ENCODE peak calls at places on chromosome 21, in four cellular contexts. U is hepatocyte, C is fibroblast of lung, I is GM23248. M is an unnamed sample. For H3K27me3, the result is how much of the 10 kb centered on the place peaks cover.

GRCh38 chr21:45162809-45163208 is 88.4 kb downstream of the ADARB1 start:
- DNase-seq in U (no peak), C (no peak), I (no peak), M (no peak)

GRCh38 chr21:43608225-43608624 is 51.1 kb downstream of the HSF2BP start:
- DNase-seq in U (no peak), C (peak), I (peak), M (no peak)

GRCh38 chr21:34688145-34688544 is 19.4 kb downstream of the CLIC6 start:
- DNase-seq in U (no peak), C (no peak), I (peak), M (peak)

GRCh38 chr21:38297871-38298270 is 41.1 kb downstream of the KCNJ15 start:
- DNase-seq in U (no peak), C (no peak), I (no peak), M (no peak)

GRCh38 chr21:32332463-32332951 is 33.9 kb downstream of the MRAP start:
- DNase-seq in U (no peak), C (peak), I (no peak), M (no peak)

GRCh38 chr21:43927591-43928229 is 62.7 kb downstream of the AGPAT3 start:
- DNase-seq in U (no peak), C (no peak), I (no peak), M (no peak)

GRCh38 chr21:43861716-43862115 is 3.3 kb upstream of the AGPAT3 start:
- DNase-seq in U (no peak), C (no peak), I (no peak), M (no peak)

GRCh38 chr21:25506887-25507286 is 100.4 kb downstream of the MRPL39 start:
- DNase-seq in U (no peak), C (peak), I (peak), M (no peak)

GRCh38 chr21:31298618-31299269 is 45.3 kb downstream of the TIAM1 start:
- DNase-seq in U (no peak), C (peak), I (no peak), M (no peak)

GRCh38 chr21:26686278-26686677 is 113.2 kb upstream of the CYYR1 start:
- DNase-seq in U (no peak), C (no peak), I (peak), M (peak)

GRCh38 chr21:15659768-15660423 is 69.9 kb upstream of the USP25 start:
- DNase-seq in U (peak), C (no peak), I (no peak), M (no peak)

GRCh38 chr21:16992448-16992847 is 520.4 kb upstream of the CXADR start:
- DNase-seq in U (no peak), C (no peak), I (no peak), M (no peak)

GRCh38 chr21:43864806-43865470 is at the start of gene AGPAT3:
- DNase-seq in U (peak), C (peak), I (peak), M (peak)

GRCh38 chr21:40318371-40318770 is 451.1 kb downstream of the PCP4 start:
- DNase-seq in U (no peak), C (no peak), I (no peak), M (no peak)
- TF ChIP-seq EZH2 in U (no peak), C (no peak), I (no peak), M (no peak)

GRCh38 chr21:42366292-42367010 is at the start of gene TFF1:
- DNase-seq in U (peak), C (no peak), I (peak), M (no peak)

GRCh38 chr21:42365770-42366169 is 565 bp downstream of the TFF1 start:
- DNase-seq in U (no peak), C (no peak), I (no peak), M (no peak)

GRCh38 chr21:42369821-42370220 is 3.5 kb upstream of the TFF1 start:
- DNase-seq in U (no peak), C (no peak), I (no peak), M (no peak)

GRCh38 chr21:42364304-42364865 is 1.9 kb downstream of the TFF1 start:
- DNase-seq in U (no peak), C (no peak), I (no peak), M (no peak)

GRCh38 chr21:42367379-42368165 is 1.2 kb upstream of the TFF1 start:
- DNase-seq in U (no peak), C (no peak), I (no peak), M (no peak)
- H3K27me3 ChIP-seq in U (under half), C (under half), I (under half), M (under half)

GRCh38 chr21:39612233-39613028 is at the start of gene B3GALT5:
- DNase-seq in U (peak), C (peak), I (no peak), M (peak)

GRCh38 chr21:39611547-39612190 is 1.1 kb upstream of the B3GALT5 start:
- DNase-seq in U (no peak), C (peak), I (no peak), M (peak)

GRCh38 chr21:39610705-39611104 is 2.0 kb upstream of the B3GALT5 start:
- DNase-seq in U (no peak), C (peak), I (no peak), M (peak)

GRCh38 chr21:39616373-39616772 is 3.6 kb downstream of the B3GALT5 start:
- DNase-seq in U (no peak), C (no peak), I (no peak), M (peak)

GRCh38 chr21:39613029-39613934 is 542 bp downstream of the B3GALT5 start:
- DNase-seq in U (no peak), C (peak), I (no peak), M (no peak)
- TF ChIP-seq EZH2 in U (no peak), C (peak), I (no peak), M (peak)

GRCh38 chr21:36545776-36546511 is 66.0 kb upstream of the CLDN14 start:
- DNase-seq in U (no peak), C (peak), I (peak), M (no peak)
- H3K27me3 ChIP-seq in U (under half), C (under half), I (under half), M (under half)